ENCODE peak calls at places on chromosome 2, in seven cellular contexts. N is psoas muscle, T is A549, W is HL-60, P is osteocyte, C is AG08396, Q is activated T-helper 1 cell treated with Interleukin-2 at 50 U/mL for 16 hours. K is an unnamed sample.
A peak's percentile ranks its signal among the peaks of the same experiment; 100 is the strongest.

GRCh38 chr2:158412206-158412605 is 44.3 kb downstream of the CCDC148 start:
- DNase-seq in N (no peak), T (no peak), W (no peak), P (no peak), C (peak; percentile 23), Q (no peak), K (no peak)

GRCh38 chr2:236570081-236570979 is 705 bp downstream of the ACKR3 start:
- DNase-seq in N (no peak), T (no peak), W (no peak), P (no peak), C (no peak), Q (no peak), K (no peak)

GRCh38 chr2:234745347-234745746 is 206.5 kb upstream of the SH3BP4 start:
- DNase-seq in N (no peak), T (peak; percentile 7), W (no peak), P (no peak), C (no peak), Q (no peak), K (no peak)

GRCh38 chr2:161915121-161915520 is 158.9 kb downstream of the DPP4 start:
- DNase-seq in N (no peak), T (no peak), W (no peak), P (no peak), C (no peak), Q (no peak), K (no peak)

GRCh38 chr2:15796543-15796942 is 143.8 kb upstream of the MYCN start:
- DNase-seq in N (no peak), T (no peak), W (no peak), P (no peak), C (no peak), Q (no peak), K (no peak)

GRCh38 chr2:46837112-46837454 is 78.5 kb downstream of the MCFD2 start:
- DNase-seq in N (no peak), T (no peak), W (no peak), P (no peak), C (no peak), Q (no peak), K (no peak)

GRCh38 chr2:178109813-178110212 is 2.4 kb upstream of the RBM45 start:
- DNase-seq in N (no peak), T (peak; percentile 44), W (no peak), P (no peak), C (peak; percentile 65), Q (no peak), K (peak; percentile 62)

GRCh38 chr2:67237288-67237687 is 159.8 kb upstream of the ETAA1 start:
- DNase-seq in N (no peak), T (no peak), W (no peak), P (no peak), C (no peak), Q (no peak), K (no peak)

GRCh38 chr2:74536166-74536950 is 6.6 kb downstream of the HTRA2 start:
- DNase-seq in N (no peak), T (no peak), W (no peak), P (no peak), C (no peak), Q (no peak), K (no peak)

GRCh38 chr2:71498261-71498701 is 44.9 kb downstream of the DYSF start:
- DNase-seq in N (no peak), T (peak; percentile 25), W (no peak), P (no peak), C (peak; percentile 61), Q (no peak), K (peak; percentile 64)

GRCh38 chr2:232385660-232386489 is 7.3 kb downstream of the ALPP start:
- DNase-seq in N (no peak), T (no peak), W (no peak), P (no peak), C (peak; percentile 61), Q (no peak), K (peak; percentile 61)

GRCh38 chr2:54422072-54422581 is 34.0 kb upstream of the SPTBN1 start:
- DNase-seq in N (no peak), T (no peak), W (no peak), P (no peak), C (no peak), Q (no peak), K (no peak)

GRCh38 chr2:176281267-176281666 is 12.0 kb downstream of the MTX2 start:
- DNase-seq in N (no peak), T (no peak), W (no peak), P (no peak), C (no peak), Q (no peak), K (no peak)

GRCh38 chr2:74546004-74546403 is 7.7 kb downstream of the LOXL3 start:
- DNase-seq in N (no peak), T (no peak), W (no peak), P (no peak), C (no peak), Q (no peak), K (no peak)

GRCh38 chr2:172281648-172282576 is 145.5 kb upstream of the ITGA6 start:
- DNase-seq in N (no peak), T (no peak), W (no peak), P (no peak), C (no peak), Q (no peak), K (no peak)

GRCh38 chr2:69985684-69986083 is 24.3 kb upstream of the ASPRV1 start:
- DNase-seq in N (peak; percentile 35), T (no peak), W (peak; percentile 100), P (no peak), C (no peak), Q (no peak), K (no peak)

GRCh38 chr2:40095003-40095402 is 315.9 kb upstream of the THUMPD2 start:
- DNase-seq in N (no peak), T (no peak), W (no peak), P (no peak), C (peak; percentile 12), Q (no peak), K (no peak)

GRCh38 chr2:84556190-84556589 is 39.9 kb downstream of the DNAH6 start:
- DNase-seq in N (no peak), T (no peak), W (no peak), P (no peak), C (no peak), Q (no peak), K (peak; percentile 13)

GRCh38 chr2:73823916-73824523 is 4.7 kb upstream of the STAMBP start:
- DNase-seq in N (no peak), T (peak; percentile 50), W (peak; percentile 70), P (no peak), C (peak; percentile 65), Q (no peak), K (peak; percentile 77)

GRCh38 chr2:65728477-65729180 is 296.2 kb upstream of the SPRED2 start:
- DNase-seq in N (peak; percentile 17), T (no peak), W (no peak), P (no peak), C (no peak), Q (no peak), K (peak; percentile 39)

GRCh38 chr2:170221317-170222288 is 43.7 kb downstream of the MYO3B start:
- DNase-seq in N (no peak), T (no peak), W (no peak), P (no peak), C (peak; percentile 22), Q (no peak), K (no peak)

GRCh38 chr2:189024861-189025618 is 50.9 kb downstream of the COL3A1 start:
- DNase-seq in N (no peak), T (no peak), W (no peak), P (no peak), C (no peak), Q (no peak), K (no peak)

GRCh38 chr2:201057715-201058248 is 13.7 kb downstream of the HYCC2 start:
- DNase-seq in N (no peak), T (no peak), W (no peak), P (no peak), C (no peak), Q (no peak), K (no peak)

GRCh38 chr2:88603146-88603545 is 24.1 kb downstream of the EIF2AK3 start:
- DNase-seq in N (no peak), T (no peak), W (no peak), P (no peak), C (no peak), Q (no peak), K (no peak)

GRCh38 chr2:206423147-206423546 is 20.2 kb upstream of the ADAM23 start:
- DNase-seq in N (no peak), T (peak; percentile 8), W (no peak), P (no peak), C (no peak), Q (no peak), K (no peak)

GRCh38 chr2:22907330-22907729 is 477.6 kb upstream of the KLHL29 start:
- DNase-seq in N (no peak), T (no peak), W (no peak), P (no peak), C (no peak), Q (no peak), K (no peak)

GRCh38 chr2:3379647-3380534 is at the start of gene TRAPPC12:
- DNase-seq in N (peak; percentile 89), T (peak; percentile 90), W (peak; percentile 86), P (peak; percentile 95), C (peak; percentile 92), Q (peak; percentile 89), K (peak; percentile 94)

GRCh38 chr2:9010866-9011265 is 7.4 kb upstream of the MBOAT2 start:
- DNase-seq in N (no peak), T (no peak), W (no peak), P (no peak), C (peak; percentile 43), Q (no peak), K (no peak)

GRCh38 chr2:62197609-62198236 is 1.8 kb downstream of the B3GNT2 start:
- DNase-seq in N (peak; percentile 37), T (peak; percentile 41), W (no peak), P (no peak), C (peak; percentile 50), Q (no peak), K (peak; percentile 54)

GRCh38 chr2:201378496-201379397 is 21.6 kb upstream of the FLACC1 start:
- DNase-seq in N (no peak), T (no peak), W (no peak), P (no peak), C (no peak), Q (no peak), K (no peak)

GRCh38 chr2:96143848-96144480 is 1.3 kb downstream of the DUSP2 start:
- DNase-seq in N (no peak), T (no peak), W (no peak), P (no peak), C (no peak), Q (no peak), K (peak; percentile 71)

K was measured in SW480.